ENCODE peak calls at places on chromosomes 16 and 17, in seven cellular contexts. J is AG04449, R is astrocyte of the spinal cord, H is endothelial cell, T is activated B cell treated with CpG ODN at 0.5 μM for 24 hours, M is nephron progenitor cell, K is neural crest cell. O is an unnamed sample.

GRCh38 chr17:63517825-63518534 is 5.2 kb upstream of the KCNH6 start:
- DNase-seq in J (no peak), R (no peak), H (no peak), T (no peak), M (no peak), K (no peak), O (no peak)

GRCh38 chr16:57764341-57765159 is 29.0 kb downstream of the KATNB1 start:
- DNase-seq in J (peak; percentile 33), R (peak; percentile 76), H (peak; percentile 28), T (no peak), M (peak; percentile 52), K (no peak), O (no peak)

GRCh38 chr16:23408242-23409201 is 44.5 kb downstream of the COG7 start:
- DNase-seq in J (no peak), R (peak; percentile 56), H (no peak), T (no peak), M (no peak), K (no peak), O (no peak)

GRCh38 chr16:15785386-15786059 is 71.3 kb downstream of the MYH11 start:
- DNase-seq in J (no peak), R (no peak), H (peak; percentile 9), T (no peak), M (no peak), K (no peak), O (no peak)

GRCh38 chr16:49700222-49700927 is 155.5 kb downstream of the ZNF423 start:
- DNase-seq in J (no peak), R (peak; percentile 22), H (no peak), T (no peak), M (no peak), K (no peak), O (no peak)

GRCh38 chr17:21034350-21035235 is 8.2 kb downstream of the USP22 start:
- DNase-seq in J (no peak), R (no peak), H (no peak), T (no peak), M (no peak), K (no peak), O (no peak)

GRCh38 chr17:79779088-79779529 is 1.2 kb downstream of the CBX2 start:
- DNase-seq in J (no peak), R (no peak), H (no peak), T (no peak), M (peak; percentile 35), K (no peak), O (no peak)

GRCh38 chr16:53207810-53208752 is 153.3 kb downstream of the CHD9 start:
- DNase-seq in J (peak; percentile 17), R (peak; percentile 85), H (peak; percentile 42), T (no peak), M (peak; percentile 33), K (peak; percentile 53), O (no peak)

GRCh38 chr17:61410555-61411089 is 11.0 kb downstream of the TBX2 start:
- DNase-seq in J (no peak), R (peak; percentile 63), H (peak; percentile 91), T (peak; percentile 65), M (peak; percentile 90), K (peak; percentile 88), O (peak; percentile 87)

GRCh38 chr16:24577167-24577566 is 37.8 kb downstream of the RBBP6 start:
- DNase-seq in J (no peak), R (no peak), H (peak; percentile 9), T (no peak), M (no peak), K (no peak), O (no peak)

GRCh38 chr17:56478836-56479447 is 114.6 kb upstream of the NOG start:
- DNase-seq in J (no peak), R (peak; percentile 15), H (peak; percentile 32), T (no peak), M (no peak), K (no peak), O (no peak)

GRCh38 chr17:14014647-14015046 is 54.7 kb upstream of the COX10 start:
- DNase-seq in J (no peak), R (peak; percentile 33), H (no peak), T (no peak), M (no peak), K (no peak), O (no peak)

GRCh38 chr16:4313563-4314531 is 2.0 kb upstream of the GLIS2 start:
- DNase-seq in J (no peak), R (peak; percentile 15), H (peak; percentile 86), T (no peak), M (peak; percentile 76), K (peak; percentile 60), O (no peak)

GRCh38 chr17:79427621-79428539 is 183.0 kb downstream of the RBFOX3 start:
- DNase-seq in J (no peak), R (no peak), H (no peak), T (no peak), M (no peak), K (no peak), O (no peak)

GRCh38 chr16:13997933-13998332 is 73.2 kb upstream of the MRTFB start:
- DNase-seq in J (no peak), R (no peak), H (no peak), T (no peak), M (no peak), K (no peak), O (no peak)

GRCh38 chr17:38509008-38509771 is 80.9 kb downstream of the ARHGAP23 start:
- DNase-seq in J (peak; percentile 66), R (peak; percentile 92), H (peak; percentile 84), T (peak; percentile 54), M (peak; percentile 88), K (peak; percentile 81), O (peak; percentile 88)

GRCh38 chr17:29212094-29212631 is 32.0 kb upstream of the MYO18A start:
- DNase-seq in J (no peak), R (no peak), H (no peak), T (no peak), M (no peak), K (no peak), O (no peak)

GRCh38 chr16:57273359-57273758 is 11.1 kb downstream of the PLLP start:
- DNase-seq in J (no peak), R (no peak), H (no peak), T (no peak), M (no peak), K (no peak), O (no peak)

GRCh38 chr16:88721236-88721635 is 14.9 kb downstream of the CTU2 start:
- DNase-seq in J (no peak), R (no peak), H (no peak), T (no peak), M (no peak), K (no peak), O (no peak)

GRCh38 chr16:88721815-88722755 is 15.8 kb downstream of the CTU2 start:
- DNase-seq in J (no peak), R (no peak), H (no peak), T (no peak), M (no peak), K (no peak), O (no peak)

GRCh38 chr16:88719267-88719932 is 13.1 kb downstream of the CTU2 start:
- DNase-seq in J (no peak), R (no peak), H (no peak), T (no peak), M (no peak), K (no peak), O (no peak)

GRCh38 chr16:88719933-88720296 is 13.6 kb downstream of the CTU2 start:
- DNase-seq in J (no peak), R (no peak), H (no peak), T (no peak), M (no peak), K (no peak), O (no peak)

GRCh38 chr16:88720396-88720970 is 14.2 kb downstream of the CTU2 start:
- DNase-seq in J (no peak), R (no peak), H (no peak), T (no peak), M (no peak), K (no peak), O (no peak)
- TF ChIP-seq CTCF in J (no peak), R (no peak), H (no peak), T (no peak), M (no peak), K (no peak), O (no peak)

GRCh38 chr16:743794-744500 is 3.1 kb upstream of the CIAO3 start:
- DNase-seq in J (no peak), R (no peak), H (no peak), T (no peak), M (no peak), K (no peak), O (no peak)
- TF ChIP-seq CTCF in J (no peak), R (peak; percentile 6), H (peak; percentile 42), T (no peak), M (no peak), K (peak; percentile 36), O (peak; percentile 54)

GRCh38 chr17:40062347-40063033 is at the start of gene THRA:
- DNase-seq in J (no peak), R (peak; percentile 22), H (peak; percentile 66), T (peak; percentile 79), M (peak; percentile 80), K (peak; percentile 52), O (no peak)
- TF ChIP-seq CTCF in J (no peak), R (no peak), H (no peak), T (no peak), M (no peak), K (no peak), O (peak; percentile 12)

GRCh38 chr16:85555549-85556455 is 57.3 kb upstream of the GSE1 start:
- DNase-seq in J (no peak), R (peak; percentile 57), H (peak; percentile 55), T (peak; percentile 30), M (peak; percentile 72), K (no peak), O (no peak)

GRCh38 chr16:85557976-85558589 is 55.0 kb upstream of the GSE1 start:
- DNase-seq in J (no peak), R (no peak), H (no peak), T (no peak), M (no peak), K (no peak), O (no peak)

GRCh38 chr16:85554791-85555548 is 58.2 kb upstream of the GSE1 start:
- DNase-seq in J (no peak), R (peak; percentile 59), H (peak; percentile 46), T (peak; percentile 55), M (peak; percentile 55), K (no peak), O (no peak)

GRCh38 chr16:85556456-85557082 is 56.6 kb upstream of the GSE1 start:
- DNase-seq in J (no peak), R (peak; percentile 24), H (peak; percentile 58), T (peak; percentile 52), M (peak; percentile 72), K (no peak), O (no peak)

DNA sequence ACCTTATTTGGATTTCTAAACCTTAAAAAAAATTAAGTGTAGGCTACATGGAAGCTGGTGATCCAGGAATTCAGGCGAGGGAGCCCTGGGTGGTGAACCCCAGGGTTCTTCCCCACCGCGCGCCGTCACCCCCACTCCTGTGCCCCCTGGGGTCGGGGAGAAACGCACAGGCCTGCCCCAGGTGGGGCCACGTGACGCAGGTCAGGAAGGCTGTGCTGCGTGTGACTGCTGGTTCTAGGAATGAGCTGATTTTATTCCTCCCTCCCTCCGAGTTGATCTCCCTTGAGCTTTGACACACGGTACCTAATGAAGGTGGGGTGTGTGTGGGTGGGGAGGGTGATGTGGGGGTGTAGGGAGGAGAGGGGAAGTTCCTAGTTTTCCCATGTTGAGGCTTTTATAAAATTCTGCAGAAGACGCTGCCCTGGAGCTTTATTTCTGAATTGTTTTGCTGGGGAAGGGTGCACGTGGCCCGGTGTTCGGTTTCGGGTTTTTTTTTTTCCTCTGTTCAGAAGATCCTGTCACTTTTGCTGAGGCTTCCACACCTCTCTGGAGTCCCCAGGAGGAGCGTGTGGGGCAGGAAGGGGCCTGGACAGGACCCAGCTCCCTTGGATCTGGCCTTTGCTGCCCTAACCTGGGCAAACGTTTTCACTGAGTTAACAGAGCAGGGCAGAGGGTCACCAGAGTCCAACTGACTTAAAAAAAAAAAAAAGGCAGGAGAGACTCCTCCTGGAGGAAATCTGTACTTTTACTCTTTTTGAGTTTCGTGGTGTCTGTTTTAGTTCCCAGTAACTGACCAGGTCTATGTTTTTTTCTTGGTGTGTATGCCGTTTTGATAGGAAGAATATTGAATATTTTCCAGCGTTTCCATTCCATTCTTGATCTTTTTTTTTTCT is 55.8 kb upstream of the GSE1 start:
- DNase-seq in J (no peak), R (no peak), H (no peak), T (peak; percentile 45), M (no peak), K (no peak), O (no peak)
- TF ChIP-seq CTCF in J (no peak), R (no peak), H (peak; percentile 6), T (no peak), M (no peak), K (peak; percentile 42), O (peak; percentile 46)